ENCODE peak calls at places on chromosome 18, in six cellular contexts. Q, Y, Z, H, B and E are unnamed samples.

GRCh38 chr18:25503567-25504081 is 151.7 kb upstream of the ZNF521 start:
- DNase-seq in Q (no peak), H (no peak), Z (no peak), B (peak), Y (no peak), E (no peak)

GRCh38 chr18:76970749-76971148 is 148.4 kb downstream of the ZNF236 start:
- DNase-seq in B (no peak), Y (no peak), Z (peak), Q (no peak), H (no peak), E (no peak)

GRCh38 chr18:46559946-46560670 is 96.9 kb downstream of the LOXHD1 start:
- DNase-seq in Y (no peak), H (no peak), Q (no peak), B (no peak), Z (no peak), E (no peak)

GRCh38 chr18:57210101-57210661 is 63.3 kb downstream of the BOD1L2 start:
- DNase-seq in Y (no peak), Q (peak), H (no peak), B (no peak), Z (no peak), E (no peak)

GRCh38 chr18:44736664-44737063 is 56.0 kb downstream of the SETBP1 start:
- DNase-seq in Z (no peak), Q (no peak), H (no peak), Y (no peak), B (no peak), E (no peak)

GRCh38 chr18:27825735-27826477 is 351.0 kb downstream of the CDH2 start:
- DNase-seq in Z (no peak), Q (no peak), H (no peak), B (no peak), Y (no peak), E (no peak)

GRCh38 chr18:50287028-50287440 is 458 bp downstream of the CXXC1 start:
- DNase-seq in Q (no peak), Z (peak), H (no peak), Y (no peak), B (no peak), E (no peak)

GRCh38 chr18:79928563-79928960 is 22.9 kb downstream of the SLC66A2 start:
- DNase-seq in Q (no peak), B (peak), Z (peak), H (no peak), Y (no peak), E (no peak)

GRCh38 chr18:24027156-24027555 is 12.6 kb downstream of the TTC39C start:
- DNase-seq in Y (no peak), H (no peak), B (peak), Z (no peak), Q (no peak), E (no peak)

GRCh38 chr18:65380986-65381385 is 369.8 kb upstream of the CDH7 start:
- DNase-seq in Q (no peak), Y (no peak), H (no peak), B (no peak), Z (no peak), E (no peak)

GRCh38 chr18:21406111-21406510 is 164.1 kb downstream of the GREB1L start:
- DNase-seq in Q (no peak), Z (no peak), B (no peak), Y (no peak), H (no peak), E (no peak)

GRCh38 chr18:48639772-48640432 is 101.1 kb downstream of the CTIF start:
- DNase-seq in Q (peak), H (peak), Z (peak), B (peak), Y (no peak), E (peak)
- TF ChIP-seq CTCF in Q (no peak), H (peak), Z (peak), B (peak), Y (no peak), E (peak)

DNA sequence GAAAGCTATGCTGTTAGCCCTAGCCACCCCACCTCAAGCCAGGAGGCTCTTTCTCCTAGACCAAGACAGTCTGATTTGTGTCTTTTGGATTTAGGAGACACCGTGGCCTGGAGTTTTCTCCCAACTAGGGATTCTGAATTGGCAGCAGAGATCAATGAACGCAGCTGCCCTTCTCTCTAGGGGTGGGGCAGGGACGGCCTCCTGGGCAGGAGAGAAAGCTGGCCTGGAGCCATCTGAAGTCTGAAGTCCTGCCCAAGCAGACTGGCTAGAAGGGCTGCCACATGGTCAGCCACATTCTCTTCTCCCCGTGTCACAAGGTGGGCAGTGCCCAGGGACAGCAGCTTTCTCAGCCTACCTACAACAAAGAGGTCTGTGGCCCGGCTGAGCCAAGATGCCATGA is 45.1 kb downstream of the PIEZO2 start:
- DNase-seq in Y (no peak), Z (no peak), B (no peak), Q (no peak), H (no peak), E (no peak)
- TF ChIP-seq CTCF in Y (no peak), Z (no peak), B (no peak), Q (no peak), H (no peak), E (no peak)

GRCh38 chr18:11953113-11953512 is 28.2 kb upstream of the IMPA2 start:
- DNase-seq in B (no peak), H (no peak), Z (no peak), Q (no peak), Y (no peak), E (no peak)
- TF ChIP-seq CTCF in B (no peak), H (no peak), Z (no peak), Q (no peak), Y (no peak), E (no peak)

DNA sequence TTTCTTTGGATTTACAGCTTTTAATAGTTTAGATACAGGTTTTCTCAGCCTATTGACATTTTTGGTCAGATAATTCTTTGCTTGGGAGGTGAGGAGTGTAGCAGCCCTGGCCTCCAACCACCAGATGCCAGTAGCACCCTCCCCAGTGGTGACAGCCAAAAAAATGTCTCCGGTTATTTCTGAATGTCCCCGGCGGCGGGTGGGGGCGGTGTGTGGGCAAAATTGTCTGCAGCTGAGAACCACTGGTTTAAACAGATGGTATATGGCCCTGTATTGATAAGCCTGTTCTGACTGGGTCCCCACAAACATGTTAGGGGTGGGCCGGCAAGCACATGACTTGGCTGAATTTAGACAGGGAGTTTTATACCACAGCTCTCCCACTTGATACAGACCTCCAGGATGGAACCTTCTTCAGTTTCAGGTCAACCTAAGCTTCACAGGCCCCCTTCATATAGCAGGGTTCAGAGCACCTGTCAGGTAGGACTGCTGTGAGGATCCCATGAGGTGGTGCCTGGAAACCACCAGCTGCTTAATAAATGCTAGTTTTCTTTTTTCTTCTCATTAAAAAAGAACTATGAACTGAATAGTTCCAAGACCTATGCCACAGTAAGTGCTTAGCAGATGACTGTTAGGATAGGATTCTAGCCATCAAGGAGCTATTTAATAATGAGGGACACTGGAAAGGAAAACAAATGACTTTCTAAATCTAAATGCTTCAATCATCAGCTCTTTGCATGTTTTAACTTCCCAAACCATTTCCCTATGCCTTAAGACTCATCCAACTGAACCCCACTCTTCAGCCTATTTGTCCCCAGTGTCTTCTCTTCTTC is 18.1 kb downstream of the LPIN2 start:
- DNase-seq in Z (no peak), H (peak), B (peak), Q (peak), Y (peak), E (peak)
- TF ChIP-seq CTCF in Z (peak), H (peak), B (peak), Q (peak), Y (peak), E (peak)

DNA sequence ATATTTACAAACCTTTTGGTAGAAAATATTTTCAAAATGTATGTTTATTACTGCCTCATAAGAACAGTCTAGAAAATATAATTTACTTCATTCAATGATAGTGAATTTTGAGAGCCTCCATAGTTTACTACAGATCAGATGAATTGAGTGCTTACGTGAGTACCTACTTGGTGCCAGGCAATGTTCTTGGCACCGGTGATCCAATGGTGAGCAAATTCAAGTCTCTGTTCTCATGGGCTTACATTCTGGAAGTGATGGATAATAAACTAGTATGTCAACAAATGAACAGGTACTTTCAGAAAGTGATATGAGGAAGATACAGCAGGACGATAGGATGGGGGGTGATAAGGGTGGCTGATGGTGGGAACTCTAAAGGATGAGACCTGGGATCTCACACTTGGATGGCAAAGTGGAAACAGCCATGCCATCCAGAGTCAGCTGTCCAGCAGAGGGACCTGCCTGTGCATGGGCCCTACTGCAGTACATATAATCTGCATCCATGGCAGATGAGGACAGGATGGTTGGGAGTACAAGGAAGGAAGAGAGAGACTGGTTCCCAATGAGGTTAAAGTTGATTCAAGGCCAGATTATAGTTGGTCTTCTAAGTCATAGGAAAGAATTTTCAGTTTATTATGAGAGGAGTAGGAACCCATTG is 277.0 kb downstream of the NEDD4L start:
- DNase-seq in Q (no peak), B (no peak), Z (no peak), Y (no peak), H (no peak), E (no peak)
- TF ChIP-seq CTCF in Q (no peak), B (no peak), Z (no peak), Y (no peak), H (no peak), E (no peak)